ENCODE peak calls at places on chromosomes 5 and 9, in four cellular contexts. One of them, this sample, is unnamed.
A peak's percentile ranks its signal among the peaks of the same experiment; 100 is the strongest.

GRCh38 chr5:136434795-136435194 is 69.5 kb upstream of the TRPC7 start:
- DNase-seq in lower lobe of right lung: no peak
- DNase-seq in AG04450: no peak
- DNase-seq in tibial artery: no peak
- DNase-seq in this sample: no peak

GRCh38 chr5:55308254-55308836 is 556 bp downstream of the MTREX start:
- DNase-seq in lower lobe of right lung: no peak
- DNase-seq in tibial artery: no peak
- DNase-seq in AG04450: no peak
- DNase-seq in this sample: no peak

GRCh38 chr5:169762338-169763095 is 125.4 kb downstream of the DOCK2 start:
- DNase-seq in AG04450: no peak
- DNase-seq in lower lobe of right lung: no peak
- DNase-seq in tibial artery: no peak
- DNase-seq in this sample: no peak

GRCh38 chr9:15295761-15296405 is 11.1 kb downstream of the TTC39B start:
- DNase-seq in tibial artery: no peak
- DNase-seq in AG04450: no peak
- DNase-seq in lower lobe of right lung: no peak
- DNase-seq in this sample: no peak

GRCh38 chr9:88387733-88388202 is 476 bp upstream of the SPIN1 start:
- DNase-seq in AG04450: no peak
- DNase-seq in lower lobe of right lung: peak; percentile 69
- DNase-seq in tibial artery: no peak
- DNase-seq in this sample: peak; percentile 40

GRCh38 chr9:12640021-12640587 is 53.1 kb upstream of the TYRP1 start:
- DNase-seq in lower lobe of right lung: no peak
- DNase-seq in tibial artery: no peak
- DNase-seq in AG04450: peak; percentile 3
- DNase-seq in this sample: no peak

GRCh38 chr9:37390759-37391158 is 31.7 kb upstream of the GRHPR start:
- DNase-seq in lower lobe of right lung: no peak
- DNase-seq in AG04450: no peak
- DNase-seq in tibial artery: no peak
- DNase-seq in this sample: no peak

GRCh38 chr5:73764586-73764985 is 138.6 kb downstream of the ARHGEF28 start:
- DNase-seq in tibial artery: no peak
- DNase-seq in AG04450: peak; percentile 68
- DNase-seq in lower lobe of right lung: no peak
- DNase-seq in this sample: no peak

GRCh38 chr5:55897905-55898304 is 46.7 kb downstream of the IL31RA start:
- DNase-seq in lower lobe of right lung: no peak
- DNase-seq in tibial artery: peak; percentile 65
- DNase-seq in AG04450: no peak
- DNase-seq in this sample: peak; percentile 73

GRCh38 chr5:138282918-138283742 is 8.7 kb upstream of the GFRA3 start:
- DNase-seq in lower lobe of right lung: peak; percentile 47
- DNase-seq in tibial artery: peak; percentile 20
- DNase-seq in AG04450: peak; percentile 20
- DNase-seq in this sample: no peak

GRCh38 chr9:36988848-36989247 is 45.2 kb downstream of the PAX5 start:
- DNase-seq in tibial artery: no peak
- DNase-seq in lower lobe of right lung: no peak
- DNase-seq in AG04450: no peak
- DNase-seq in this sample: no peak

GRCh38 chr9:115694014-115694413 is 459.6 kb upstream of the PAPPA start:
- DNase-seq in tibial artery: no peak
- DNase-seq in AG04450: peak; percentile 78
- DNase-seq in lower lobe of right lung: no peak
- DNase-seq in this sample: no peak

GRCh38 chr5:5492087-5492933 is 69.8 kb downstream of the ICE1 start:
- DNase-seq in AG04450: no peak
- DNase-seq in tibial artery: no peak
- DNase-seq in lower lobe of right lung: no peak
- DNase-seq in this sample: no peak

GRCh38 chr5:28967848-28968247 is 1929.5 kb upstream of the CDH9 start:
- DNase-seq in tibial artery: no peak
- DNase-seq in AG04450: no peak
- DNase-seq in lower lobe of right lung: no peak
- DNase-seq in this sample: no peak

GRCh38 chr9:88387035-88387732 is 1.1 kb upstream of the SPIN1 start:
- DNase-seq in lower lobe of right lung: peak; percentile 70
- DNase-seq in AG04450: no peak
- DNase-seq in tibial artery: peak; percentile 62
- DNase-seq in this sample: peak; percentile 23

GRCh38 chr5:107135391-107135790 is 535.3 kb downstream of the EFNA5 start:
- DNase-seq in tibial artery: no peak
- DNase-seq in AG04450: peak; percentile 11
- DNase-seq in lower lobe of right lung: no peak
- DNase-seq in this sample: no peak

GRCh38 chr5:671459-672328 is 21.5 kb downstream of the TPPP start:
- DNase-seq in tibial artery: peak; percentile 71
- DNase-seq in AG04450: peak; percentile 6
- DNase-seq in lower lobe of right lung: peak; percentile 85
- DNase-seq in this sample: peak; percentile 89

GRCh38 chr5:60586307-60586901 is 113.6 kb downstream of the DEPDC1B start:
- DNase-seq in lower lobe of right lung: no peak
- DNase-seq in tibial artery: no peak
- DNase-seq in AG04450: no peak
- DNase-seq in this sample: no peak

GRCh38 chr9:110891760-110892159 is 146.5 kb downstream of the LPAR1 start:
- DNase-seq in tibial artery: no peak
- DNase-seq in AG04450: no peak
- DNase-seq in lower lobe of right lung: no peak
- DNase-seq in this sample: no peak

GRCh38 chr5:93579561-93580386 is 1.2 kb downstream of the NR2F1-AS1 start:
- DNase-seq in lower lobe of right lung: peak; percentile 57
- DNase-seq in AG04450: no peak
- DNase-seq in tibial artery: no peak
- DNase-seq in this sample: no peak

GRCh38 chr9:137899551-137900360 is 22.2 kb downstream of the CACNA1B start:
- DNase-seq in lower lobe of right lung: no peak
- DNase-seq in AG04450: no peak
- DNase-seq in tibial artery: no peak
- DNase-seq in this sample: no peak

GRCh38 chr5:145324767-145325479 is 510.2 kb downstream of the PRELID2 start:
- DNase-seq in AG04450: no peak
- DNase-seq in lower lobe of right lung: no peak
- DNase-seq in tibial artery: no peak
- DNase-seq in this sample: no peak

GRCh38 chr5:78570646-78571045 is 77.9 kb downstream of the LHFPL2 start:
- DNase-seq in tibial artery: no peak
- DNase-seq in AG04450: no peak
- DNase-seq in lower lobe of right lung: no peak
- DNase-seq in this sample: no peak

GRCh38 chr9:76490249-76490990 is 31.4 kb downstream of the GCNT1 start:
- DNase-seq in AG04450: no peak
- DNase-seq in lower lobe of right lung: no peak
- DNase-seq in tibial artery: no peak
- DNase-seq in this sample: no peak

GRCh38 chr5:133393776-133394476 is 218.4 kb downstream of the FSTL4 start:
- DNase-seq in AG04450: no peak
- DNase-seq in lower lobe of right lung: no peak
- DNase-seq in tibial artery: no peak
- DNase-seq in this sample: no peak

GRCh38 chr5:16666140-16666860 is 49.5 kb upstream of the RETREG1 start:
- DNase-seq in tibial artery: no peak
- DNase-seq in lower lobe of right lung: no peak
- DNase-seq in AG04450: no peak
- DNase-seq in this sample: no peak

GRCh38 chr5:35374584-35374983 is 144.3 kb upstream of the PRLR start:
- DNase-seq in lower lobe of right lung: no peak
- DNase-seq in tibial artery: no peak
- DNase-seq in AG04450: no peak
- DNase-seq in this sample: no peak

GRCh38 chr9:4423207-4423610 is 67.1 kb upstream of the SLC1A1 start:
- DNase-seq in tibial artery: no peak
- DNase-seq in AG04450: no peak
- DNase-seq in lower lobe of right lung: no peak
- DNase-seq in this sample: no peak

GRCh38 chr9:136664000-136664798 is 1.5 kb downstream of the EGFL7 start:
- DNase-seq in lower lobe of right lung: no peak
- DNase-seq in AG04450: no peak
- DNase-seq in tibial artery: no peak
- DNase-seq in this sample: no peak
- H3K4me3 ChIP-seq in lower lobe of right lung: peak overlapping the region; percentile 61
- H3K4me3 ChIP-seq in AG04450: no peak overlapping the region
- H3K4me3 ChIP-seq in tibial artery: peak overlapping the region; percentile 46
- H3K4me3 ChIP-seq in this sample: peak overlapping the region; percentile 70

DNA sequence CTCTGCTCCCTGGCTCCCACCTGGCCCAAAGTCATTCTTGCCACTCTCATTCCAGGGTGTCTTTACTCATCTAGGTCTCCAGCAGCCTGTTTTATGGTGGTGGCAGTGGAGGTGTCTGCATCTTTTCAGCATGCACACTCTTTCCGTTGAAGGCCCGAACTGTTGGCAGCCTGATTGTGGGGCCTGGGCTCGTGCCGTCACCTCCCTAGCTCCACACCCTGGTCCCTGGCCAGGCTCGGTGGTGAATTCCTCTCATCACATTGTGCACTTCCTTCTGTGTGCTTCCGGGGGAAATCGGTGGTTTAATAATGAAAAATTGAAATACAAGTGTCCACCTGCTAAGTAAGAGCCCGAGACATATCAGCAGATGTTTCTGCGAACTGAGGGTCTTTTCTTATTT is 214.3 kb downstream of the TRIO start:
- DNase-seq in AG04450: no peak
- DNase-seq in lower lobe of right lung: no peak
- DNase-seq in tibial artery: no peak
- DNase-seq in this sample: no peak
- H3K27ac ChIP-seq in AG04450: no peak overlapping the region
- H3K27ac ChIP-seq in lower lobe of right lung: no peak overlapping the region
- H3K27ac ChIP-seq in tibial artery: no peak overlapping the region
- H3K27ac ChIP-seq in this sample: no peak overlapping the region

DNA sequence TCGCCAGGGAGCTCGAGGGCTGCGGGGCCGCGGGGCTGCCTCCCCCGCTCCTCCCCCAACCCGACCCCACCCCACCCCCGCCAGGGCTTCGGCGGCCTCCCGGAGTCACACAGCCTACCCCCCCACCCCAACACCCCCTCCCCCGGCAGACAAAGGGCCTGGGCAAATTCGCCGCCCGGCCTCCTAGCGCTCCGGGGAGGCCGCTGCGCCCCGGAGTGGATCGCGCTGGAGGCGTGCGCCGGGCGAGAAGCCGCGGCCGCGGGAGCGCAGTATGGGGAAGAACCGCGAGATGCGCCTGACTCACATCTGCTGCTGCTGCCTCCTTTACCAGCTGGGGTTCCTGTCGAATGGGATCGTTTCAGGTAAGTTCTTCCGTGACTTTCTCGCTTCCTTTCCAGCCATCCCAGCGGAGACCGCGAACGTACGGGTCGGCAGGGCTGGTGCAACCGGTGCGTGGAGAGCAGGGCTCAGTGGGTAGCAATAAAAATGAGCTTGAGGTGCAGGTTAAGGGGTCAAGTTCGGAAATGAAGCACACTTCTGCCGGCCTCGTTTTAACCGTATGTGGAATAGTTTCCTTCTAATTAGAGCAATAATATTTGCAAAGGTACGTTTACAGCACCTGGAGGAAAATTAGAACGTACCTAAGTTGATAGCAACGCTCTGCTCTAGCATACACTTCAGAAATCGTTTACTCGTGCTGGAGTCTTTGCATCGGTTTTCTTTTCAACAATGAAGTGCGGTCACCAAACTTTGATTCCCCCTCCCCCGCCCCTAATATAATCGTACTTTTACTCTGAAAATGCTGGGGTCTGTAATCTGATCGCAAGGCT is at the start of gene ADAMTS19:
- DNase-seq in tibial artery: no peak
- DNase-seq in lower lobe of right lung: no peak
- DNase-seq in AG04450: no peak
- DNase-seq in this sample: no peak
- H3K4me3 ChIP-seq in tibial artery: peak within 1 kb of the TSS; percentile 52
- H3K4me3 ChIP-seq in lower lobe of right lung: peak within 1 kb of the TSS; percentile 45
- H3K4me3 ChIP-seq in AG04450: peak within 1 kb of the TSS; percentile 31
- H3K4me3 ChIP-seq in this sample: peak within 1 kb of the TSS; percentile 65

GRCh38 chr5:172954277-172954676 is 4.9 kb upstream of the RPL26L1 start:
- DNase-seq in tibial artery: no peak
- DNase-seq in AG04450: no peak
- DNase-seq in lower lobe of right lung: no peak
- DNase-seq in this sample: no peak

GRCh38 chr5:172954751-172955159 is 4.5 kb upstream of the RPL26L1 start:
- DNase-seq in AG04450: no peak
- DNase-seq in tibial artery: no peak
- DNase-seq in lower lobe of right lung: no peak
- DNase-seq in this sample: no peak

GRCh38 chr5:172952034-172952511 is 7.2 kb upstream of the RPL26L1 start:
- DNase-seq in lower lobe of right lung: no peak
- DNase-seq in tibial artery: no peak
- DNase-seq in AG04450: no peak
- DNase-seq in this sample: no peak

GRCh38 chr5:172951381-172952033 is 7.7 kb upstream of the RPL26L1 start:
- DNase-seq in AG04450: no peak
- DNase-seq in tibial artery: no peak
- DNase-seq in lower lobe of right lung: no peak
- DNase-seq in this sample: no peak

GRCh38 chr5:172953776-172954189 is 5.4 kb upstream of the RPL26L1 start:
- DNase-seq in lower lobe of right lung: no peak
- DNase-seq in tibial artery: no peak
- DNase-seq in AG04450: peak; percentile 78
- DNase-seq in this sample: no peak
- H3K27ac ChIP-seq in lower lobe of right lung: no peak overlapping the region
- H3K27ac ChIP-seq in tibial artery: peak overlapping the region; percentile 89
- H3K27ac ChIP-seq in AG04450: peak overlapping the region; percentile 65
- H3K27ac ChIP-seq in this sample: peak overlapping the region; percentile 36

GRCh38 chr5:172302047-172302710 is 18.6 kb upstream of the UBTD2 start:
- DNase-seq in tibial artery: no peak
- DNase-seq in lower lobe of right lung: no peak
- DNase-seq in AG04450: no peak
- DNase-seq in this sample: no peak

GRCh38 chr5:172299916-172300439 is 16.4 kb upstream of the UBTD2 start:
- DNase-seq in AG04450: no peak
- DNase-seq in tibial artery: no peak
- DNase-seq in lower lobe of right lung: no peak
- DNase-seq in this sample: no peak

GRCh38 chr5:172303090-172303995 is 19.8 kb upstream of the UBTD2 start:
- DNase-seq in AG04450: no peak
- DNase-seq in tibial artery: no peak
- DNase-seq in lower lobe of right lung: no peak
- DNase-seq in this sample: no peak

GRCh38 chr5:172305380-172305779 is 21.8 kb upstream of the UBTD2 start:
- DNase-seq in lower lobe of right lung: no peak
- DNase-seq in tibial artery: no peak
- DNase-seq in AG04450: no peak
- DNase-seq in this sample: no peak

GRCh38 chr5:172303996-172304335 is 20.4 kb upstream of the UBTD2 start:
- DNase-seq in AG04450: no peak
- DNase-seq in tibial artery: no peak
- DNase-seq in lower lobe of right lung: no peak
- DNase-seq in this sample: no peak
- H3K4me3 ChIP-seq in AG04450: no peak overlapping the region
- H3K4me3 ChIP-seq in tibial artery: no peak overlapping the region
- H3K4me3 ChIP-seq in lower lobe of right lung: no peak overlapping the region
- H3K4me3 ChIP-seq in this sample: no peak overlapping the region

This sample was measured in psoas muscle.